ENCODE peak calls at places on chromosomes 1 and 21, in five cellular contexts. Z is A673, U is heart left ventricle, B is heart right ventricle, Q is tibial nerve. P is an unnamed sample. For H3K9me3 and H3K4me1, the result is how much of the 10 kb centered on the place peaks cover.

GRCh38 chr1:185694081-185694480 is 40.1 kb upstream of the HMCN1 start:
- DNase-seq in Z (peak), U (peak), B (no peak), Q (no peak), P (no peak)

GRCh38 chr1:167542109-167543032 is 11.2 kb downstream of the CREG1 start:
- DNase-seq in Z (no peak), U (no peak), B (no peak), Q (no peak), P (no peak)

GRCh38 chr1:116377564-116378529 is 4.8 kb downstream of the ATP1A1 start:
- DNase-seq in Z (peak), U (peak), B (peak), Q (peak), P (no peak)

GRCh38 chr1:62424412-62424811 is 12.4 kb upstream of the USP1 start:
- DNase-seq in Z (no peak), U (no peak), B (no peak), Q (no peak), P (no peak)

GRCh38 chr1:237204841-237205240 is 162.9 kb downstream of the RYR2 start:
- DNase-seq in Z (no peak), U (no peak), B (no peak), Q (no peak), P (no peak)

GRCh38 chr21:37636152-37636860 is 269.7 kb downstream of the DYRK1A start:
- DNase-seq in Z (no peak), U (no peak), B (no peak), Q (no peak), P (no peak)

GRCh38 chr1:163173121-163173520 is 29.6 kb downstream of the RGS5 start:
- DNase-seq in Z (peak), U (no peak), B (no peak), Q (no peak), P (no peak)

GRCh38 chr21:43771199-43771675 is 4.9 kb downstream of the CSTB start:
- DNase-seq in Z (no peak), U (no peak), B (no peak), Q (no peak), P (no peak)

GRCh38 chr1:205915354-205915990 is 27.8 kb downstream of the SLC26A9 start:
- DNase-seq in Z (no peak), U (peak), B (peak), Q (no peak), P (no peak)

GRCh38 chr21:23853796-23854379 is 1753.4 kb downstream of the MRPL39 start:
- DNase-seq in Z (peak), U (no peak), B (no peak), Q (peak), P (no peak)

GRCh38 chr1:30754684-30755171 is 2.8 kb downstream of the LAPTM5 start:
- DNase-seq in Z (no peak), U (no peak), B (no peak), Q (no peak), P (no peak)

GRCh38 chr1:203823306-203823705 is 27.9 kb downstream of the ZBED6 start:
- DNase-seq in Z (no peak), U (no peak), B (no peak), Q (no peak), P (no peak)

GRCh38 chr1:169943963-169944526 is 50.3 kb upstream of the SCYL3 start:
- DNase-seq in Z (no peak), U (no peak), B (no peak), Q (no peak), P (no peak)

GRCh38 chr1:178651742-178652141 is 73.3 kb upstream of the RALGPS2 start:
- DNase-seq in Z (no peak), U (peak), B (no peak), Q (no peak), P (peak)

GRCh38 chr1:32494196-32494595 is 29.3 kb downstream of the ZBTB8B start:
- DNase-seq in Z (no peak), U (no peak), B (no peak), Q (no peak), P (peak)

GRCh38 chr1:246281195-246281594 is 225.9 kb downstream of the SMYD3 start:
- DNase-seq in Z (no peak), U (no peak), B (no peak), Q (no peak), P (no peak)

GRCh38 chr21:36164427-36164784 is 7.8 kb downstream of the DOP1B start:
- DNase-seq in Z (no peak), U (no peak), B (no peak), Q (no peak), P (no peak)

GRCh38 chr1:43067856-43068751 is 104.0 kb downstream of the EBNA1BP2 start:
- DNase-seq in Z (peak), U (peak), B (no peak), Q (no peak), P (peak)

DNA sequence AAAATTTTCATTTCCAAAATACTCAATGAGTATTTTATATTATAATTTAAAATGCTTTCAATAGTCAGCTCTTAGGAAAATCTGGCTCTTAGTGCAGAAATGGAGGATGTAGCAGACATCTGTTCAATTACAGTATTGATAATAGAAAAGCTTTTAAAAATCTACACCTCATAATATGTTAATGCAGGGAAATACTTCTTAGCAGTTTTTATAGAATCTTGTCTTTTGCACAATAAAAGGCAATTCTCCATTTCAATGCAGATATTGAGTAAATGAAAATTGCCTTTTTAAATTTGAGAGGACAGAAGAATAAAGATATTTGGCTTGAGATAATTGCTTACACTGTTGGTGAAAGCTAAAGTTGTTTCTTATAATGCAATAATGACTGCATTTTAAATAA is 161.0 kb upstream of the APP start:
- DNase-seq in Z (no peak), U (no peak), B (no peak), Q (no peak), P (no peak)
- H3K9me3 ChIP-seq in Z (under half), U (under half), B (under half), Q (under half), P (under half)

GRCh38 chr1:232110281-232111090 is 483.9 kb downstream of the DISC1 start:
- DNase-seq in Z (no peak), U (no peak), B (no peak), Q (no peak), P (no peak)
- H3K4me1 ChIP-seq in Z (under half), U (under half), B (under half), Q (under half), P (under half)

GRCh38 chr1:152658649-152659048 is 4.5 kb upstream of the LCE2D start:
- DNase-seq in Z (no peak), U (no peak), B (no peak), Q (no peak), P (no peak)

GRCh38 chr1:152656459-152656858 is 6.7 kb upstream of the LCE2D start:
- DNase-seq in Z (no peak), U (no peak), B (no peak), Q (no peak), P (no peak)

GRCh38 chr1:152657677-152658076 is 5.5 kb upstream of the LCE2D start:
- DNase-seq in Z (no peak), U (no peak), B (no peak), Q (no peak), P (no peak)

GRCh38 chr1:152654110-152654509 is 9.1 kb upstream of the LCE2D start:
- DNase-seq in Z (peak), U (no peak), B (no peak), Q (peak), P (peak)
- H3K9me3 ChIP-seq in Z (under half), U (under half), B (under half), Q (under half), P (under half)

DNA sequence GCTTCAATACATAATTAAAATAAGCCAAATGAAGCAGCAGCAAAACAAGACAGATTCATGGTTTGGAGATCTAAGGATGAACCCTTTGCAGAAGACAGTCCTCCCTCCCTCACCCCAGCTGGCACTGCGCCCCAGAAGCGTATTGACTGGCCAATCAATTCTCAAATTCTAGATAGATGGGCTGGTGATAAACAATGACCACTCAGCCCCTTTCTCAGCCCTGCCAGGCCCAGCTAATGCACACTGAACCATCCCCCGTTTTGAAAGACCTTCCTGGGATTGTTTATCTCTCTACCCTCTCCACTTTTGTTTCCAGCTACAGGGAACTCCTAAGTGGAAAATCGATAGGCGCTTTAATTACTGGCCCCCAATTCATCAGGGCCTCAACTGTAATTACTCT is 29.0 kb downstream of the TNR start:
- DNase-seq in Z (no peak), U (no peak), B (no peak), Q (no peak), P (no peak)
- H3K4me1 ChIP-seq in Z (under half), U (under half), B (under half), Q (under half), P (under half)

GRCh38 chr1:2856821-2857290 is 55.4 kb upstream of the TTC34 start:
- DNase-seq in Z (no peak), U (no peak), B (no peak), Q (no peak), P (no peak)
- H3K9me3 ChIP-seq in Z (under half), U (under half), B (under half), Q (under half), P (under half)

GRCh38 chr1:54289939-54290233 is 89.9 kb downstream of the MRPL37 start:
- DNase-seq in Z (no peak), U (no peak), B (no peak), Q (no peak), P (no peak)
- H3K4me1 ChIP-seq in Z (under half), U (half or more), B (under half), Q (under half), P (under half)

DNA sequence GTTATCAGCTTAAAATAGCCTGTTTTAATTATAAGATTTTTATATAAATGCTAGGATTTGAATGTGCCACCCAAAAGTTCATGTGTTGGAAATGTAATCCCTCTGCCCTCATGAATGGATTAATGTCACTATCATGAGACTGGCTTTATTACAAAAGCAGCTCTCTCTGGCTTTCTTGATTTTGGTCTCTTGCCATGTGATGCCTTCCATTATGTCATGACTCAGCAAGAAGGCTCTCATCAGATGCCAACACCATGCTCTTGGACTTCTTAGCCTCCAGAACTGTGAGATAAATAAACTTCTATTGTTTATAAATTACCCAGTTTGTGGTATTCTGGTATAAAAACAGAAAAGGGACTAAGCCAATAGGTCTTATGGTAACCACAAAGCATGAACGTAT is 6.9 kb upstream of the PRSS38 start:
- DNase-seq in Z (peak), U (no peak), B (no peak), Q (no peak), P (no peak)
- H3K9me3 ChIP-seq in Z (under half), U (under half), B (under half), Q (under half), P (under half)

P was measured in SJCRH30.